ENCODE peak calls at places on chromosomes 6 and 20, in four cellular contexts. T is AG09309, R is AG04450, Y is AG10803. B is an unnamed sample.

GRCh38 chr6:36701401-36701991 is 3.9 kb downstream of the RAB44 start:
- DNase-seq in T (no peak), R (no peak), Y (no peak), B (no peak)

GRCh38 chr6:36840471-36841461 is 1.5 kb upstream of the CPNE5 start:
- DNase-seq in T (no peak), R (no peak), Y (no peak), B (no peak)

GRCh38 chr6:33384581-33385020 is 7.0 kb upstream of the KIFC1 start:
- DNase-seq in T (peak; percentile 70), R (peak; percentile 34), Y (peak; percentile 82), B (no peak)

GRCh38 chr6:21587925-21588811 is 5.4 kb upstream of the SOX4 start:
- DNase-seq in T (no peak), R (no peak), Y (peak; percentile 49), B (no peak)

GRCh38 chr6:111657146-111657545 is 51.5 kb upstream of the TRAF3IP2 start:
- DNase-seq in T (peak; percentile 21), R (no peak), Y (peak; percentile 89), B (peak; percentile 76)

GRCh38 chr6:162099685-162100084 is 627.9 kb downstream of the PRKN start:
- DNase-seq in T (peak; percentile 1), R (peak; percentile 24), Y (peak; percentile 94), B (peak; percentile 71)

GRCh38 chr6:65113581-65113980 is 593.4 kb downstream of the EYS start:
- DNase-seq in T (no peak), R (no peak), Y (no peak), B (no peak)

GRCh38 chr20:61516398-61517208 is 264.5 kb downstream of the CDH4 start:
- DNase-seq in T (no peak), R (no peak), Y (peak; percentile 44), B (no peak)

GRCh38 chr6:139757766-139758655 is 383.6 kb upstream of the CITED2 start:
- DNase-seq in T (peak; percentile 55), R (no peak), Y (peak; percentile 87), B (no peak)

GRCh38 chr6:149128489-149129145 is 188.9 kb upstream of the TAB2 start:
- DNase-seq in T (no peak), R (no peak), Y (no peak), B (no peak)

GRCh38 chr6:104095661-104096416 is 763.9 kb downstream of the HACE1 start:
- DNase-seq in T (no peak), R (no peak), Y (no peak), B (no peak)

GRCh38 chr6:144896876-144897275 is 611.7 kb downstream of the UTRN start:
- DNase-seq in T (no peak), R (no peak), Y (no peak), B (no peak)

GRCh38 chr6:138088307-138088744 is 18.9 kb downstream of the PERP start:
- DNase-seq in T (peak; percentile 80), R (peak; percentile 87), Y (peak; percentile 72), B (no peak)

GRCh38 chr20:62409935-62410741 is 3.1 kb upstream of the CABLES2 start:
- DNase-seq in T (no peak), R (no peak), Y (peak; percentile 8), B (no peak)

GRCh38 chr6:113723182-113723581 is 134.0 kb upstream of the MARCKS start:
- DNase-seq in T (no peak), R (no peak), Y (no peak), B (no peak)

GRCh38 chr6:7138921-7139358 is 31.2 kb downstream of the RREB1 start:
- DNase-seq in T (no peak), R (no peak), Y (no peak), B (no peak)

GRCh38 chr6:7135755-7136154 is 28.0 kb downstream of the RREB1 start:
- DNase-seq in T (no peak), R (no peak), Y (no peak), B (no peak)

GRCh38 chr6:7138111-7138510 is 30.4 kb downstream of the RREB1 start:
- DNase-seq in T (no peak), R (no peak), Y (no peak), B (no peak)

GRCh38 chr6:7136859-7137334 is 29.1 kb downstream of the RREB1 start:
- DNase-seq in T (no peak), R (no peak), Y (no peak), B (no peak)

GRCh38 chr6:7137335-7138106 is 29.8 kb downstream of the RREB1 start:
- DNase-seq in T (no peak), R (no peak), Y (peak; percentile 70), B (no peak)
- H3K4me3 ChIP-seq in T (no peak overlapping the region), R (peak overlapping the region; percentile 36), Y (peak overlapping the region; percentile 41), B (no peak overlapping the region)

DNA sequence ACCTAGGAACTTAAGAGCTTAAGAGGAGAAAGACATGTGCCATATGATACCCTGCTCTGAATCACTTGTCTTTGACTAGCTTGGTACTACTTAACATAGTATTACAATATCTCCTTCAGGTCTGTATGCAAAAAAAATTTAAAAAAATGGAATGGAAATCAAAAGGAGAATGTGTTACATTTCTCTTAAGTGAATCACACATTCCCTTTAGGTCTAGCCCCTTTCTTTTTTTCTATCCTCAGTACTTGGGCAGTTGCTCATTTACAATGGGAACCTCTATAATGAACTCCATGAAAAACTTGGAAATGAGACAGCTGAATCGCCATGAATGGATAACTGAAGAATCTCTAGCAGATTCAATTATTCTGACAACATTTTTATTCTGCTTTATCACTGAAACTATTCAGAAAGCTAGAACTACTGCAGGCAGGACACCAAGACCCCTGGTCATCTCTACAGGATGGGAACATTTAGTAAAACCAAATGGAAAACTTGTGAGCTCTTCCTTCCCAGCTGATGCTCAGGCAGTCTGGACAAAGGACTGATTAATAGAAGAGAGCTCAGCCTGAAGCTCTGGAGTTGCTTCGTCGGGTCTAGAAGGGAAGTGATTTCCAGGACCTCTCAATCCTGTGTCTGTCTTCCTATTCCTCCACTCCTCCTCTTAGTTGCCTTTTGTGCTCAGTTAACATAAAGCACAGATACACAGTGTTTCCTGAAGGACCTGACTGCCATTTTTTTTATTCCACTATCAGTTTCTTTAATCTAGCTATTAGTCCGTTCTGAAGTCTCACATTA is 54.0 kb downstream of the SLC35F1 start:
- DNase-seq in T (no peak), R (no peak), Y (no peak), B (peak; percentile 44)
- TF ChIP-seq CTCF in T (no peak), R (no peak), Y (no peak), B (no peak)

GRCh38 chr6:2448826-2449571 is 203.6 kb upstream of the GMDS start:
- DNase-seq in T (peak; percentile 61), R (peak; percentile 63), Y (peak; percentile 84), B (peak; percentile 25)
- H3K4me3 ChIP-seq in T (peak overlapping the region; percentile 30), R (peak overlapping the region; percentile 41), Y (peak overlapping the region; percentile 45), B (peak overlapping the region; percentile 18)

GRCh38 chr6:116393430-116393829 is 22.7 kb downstream of the DSE start:
- DNase-seq in T (no peak), R (no peak), Y (no peak), B (no peak)
- TF ChIP-seq CTCF in T (no peak), R (peak; percentile 21), Y (no peak), B (peak; percentile 17)

GRCh38 chr20:841568-842546 is 8.3 kb downstream of the FAM110A start:
- DNase-seq in T (no peak), R (no peak), Y (no peak), B (no peak)
- H3K4me3 ChIP-seq in T (peak overlapping the region; percentile 46), R (peak overlapping the region; percentile 57), Y (peak overlapping the region; percentile 60), B (peak overlapping the region; percentile 58)

GRCh38 chr6:125790403-125791150 is at the start of gene NCOA7:
- DNase-seq in T (no peak), R (no peak), Y (peak; percentile 68), B (no peak)

GRCh38 chr6:125792680-125793079 is 1.9 kb downstream of the NCOA7 start:
- DNase-seq in T (no peak), R (no peak), Y (peak; percentile 23), B (no peak)

GRCh38 chr6:125791151-125791819 is 525 bp downstream of the NCOA7 start:
- DNase-seq in T (no peak), R (no peak), Y (peak; percentile 47), B (no peak)

GRCh38 chr6:125792172-125792571 is 1.4 kb downstream of the NCOA7 start:
- DNase-seq in T (no peak), R (no peak), Y (no peak), B (no peak)

GRCh38 chr6:125791820-125792165 is 1.0 kb downstream of the NCOA7 start:
- DNase-seq in T (no peak), R (no peak), Y (no peak), B (no peak)
- TF ChIP-seq CTCF in T (no peak), R (no peak), Y (no peak), B (no peak)